ENCODE peak calls at places on chromosomes 13 and 19, in six cellular contexts. S, O, R, G, Z and E are unnamed samples.

GRCh38 chr19:45800009-45800553 is 7.4 kb upstream of the DMWD start:
- DNase-seq in Z (no peak), S (no peak), O (no peak), R (no peak), G (peak; percentile 64), E (no peak)

GRCh38 chr19:15372891-15373301 is 6.7 kb downstream of the AKAP8 start:
- DNase-seq in S (no peak), O (no peak), R (no peak), G (no peak), Z (peak; percentile 38), E (no peak)

GRCh38 chr19:50492303-50493052 is 15.8 kb upstream of the GARIN5A start:
- DNase-seq in S (no peak), O (peak; percentile 37), R (no peak), G (no peak), Z (peak; percentile 32), E (no peak)

GRCh38 chr19:10961073-10961762 is 388 bp downstream of the SMARCA4 start:
- DNase-seq in G (peak; percentile 13), O (peak; percentile 78), R (peak; percentile 64), Z (peak; percentile 47), S (no peak), E (no peak)

GRCh38 chr19:57212109-57212508 is 18.7 kb upstream of the AURKC start:
- DNase-seq in R (no peak), Z (no peak), G (no peak), S (no peak), O (no peak), E (no peak)

GRCh38 chr13:76094645-76095044 is 458.5 kb downstream of the LMO7 start:
- DNase-seq in S (no peak), Z (no peak), O (no peak), G (no peak), R (no peak), E (no peak)

GRCh38 chr19:28148554-28148953 is 1064.4 kb downstream of the UQCRFS1 start:
- DNase-seq in O (no peak), Z (no peak), R (no peak), S (no peak), G (no peak), E (no peak)

GRCh38 chr13:52832268-52832667 is 16.2 kb downstream of the PCDH8 start:
- DNase-seq in R (no peak), O (peak; percentile 77), G (no peak), Z (no peak), S (no peak), E (no peak)

GRCh38 chr13:95650691-95651090 is 6.2 kb upstream of the DZIP1 start:
- DNase-seq in G (no peak), Z (no peak), O (no peak), R (no peak), S (no peak), E (no peak)

GRCh38 chr13:49366841-49367240 is 77.0 kb downstream of the CAB39L start:
- DNase-seq in R (no peak), O (no peak), S (no peak), Z (no peak), G (peak; percentile 26), E (no peak)

GRCh38 chr19:45130888-45131615 is 29.7 kb downstream of the NKPD1 start:
- DNase-seq in G (peak; percentile 24), S (no peak), R (no peak), O (peak; percentile 97), Z (no peak), E (peak; percentile 76)

GRCh38 chr13:99151516-99151915 is 49.1 kb upstream of the UBAC2 start:
- DNase-seq in O (no peak), R (no peak), G (peak; percentile 83), Z (no peak), S (no peak), E (no peak)

GRCh38 chr13:47875206-47875605 is 125.9 kb downstream of the SUCLA2 start:
- DNase-seq in Z (no peak), O (no peak), R (no peak), G (no peak), S (no peak), E (no peak)

GRCh38 chr13:48818495-48818961 is 157.2 kb upstream of the FNDC3A start:
- DNase-seq in O (no peak), S (no peak), Z (no peak), G (peak; percentile 97), R (no peak), E (no peak)

GRCh38 chr19:49591731-49592485 is 926 bp downstream of the PRR12 start:
- DNase-seq in O (peak; percentile 72), G (peak; percentile 49), Z (peak; percentile 66), S (peak; percentile 56), R (no peak), E (peak; percentile 53)

GRCh38 chr13:21318891-21319532 is 140.1 kb downstream of the ZDHHC20 start:
- DNase-seq in S (no peak), G (peak; percentile 17), Z (no peak), O (no peak), R (no peak), E (no peak)

GRCh38 chr13:71866173-71867091 is 572 bp downstream of the DACH1 start:
- DNase-seq in G (peak; percentile 17), S (peak; percentile 33), Z (peak; percentile 51), O (peak; percentile 82), R (no peak), E (no peak)

GRCh38 chr13:31001647-31002046 is 69.2 kb downstream of the TEX26 start:
- DNase-seq in G (peak; percentile 63), R (no peak), O (no peak), S (no peak), Z (no peak), E (no peak)

GRCh38 chr13:50991624-50992610 is 82.3 kb downstream of the RNASEH2B start:
- DNase-seq in R (no peak), S (no peak), Z (no peak), G (no peak), O (peak; percentile 53), E (no peak)